ENCODE peak calls at places on chromosome 11, in four cellular contexts. E is brain microvascular endothelial cell, T is GM23338, S is hepatocyte. W is an unnamed sample. For H3K36me3, the result is how much of the 10 kb centered on the place peaks cover.

GRCh38 chr11:134739136-134739535 is 327.1 kb upstream of the B3GAT1 start:
- DNase-seq in E (no peak), T (no peak), S (no peak), W (no peak)

GRCh38 chr11:2574553-2575535 is 125.0 kb downstream of the KCNQ1OT1 start:
- DNase-seq in E (no peak), T (no peak), S (no peak), W (peak)

GRCh38 chr11:114180301-114181055 is 115.7 kb upstream of the NNMT start:
- DNase-seq in E (no peak), T (peak), S (peak), W (no peak)

GRCh38 chr11:86035164-86035563 is 33.7 kb downstream of the PICALM start:
- DNase-seq in E (no peak), T (peak), S (no peak), W (no peak)

GRCh38 chr11:81218440-81218839 is 1515.2 kb downstream of the FAM181B start:
- DNase-seq in E (no peak), T (no peak), S (no peak), W (no peak)

GRCh38 chr11:110762596-110762995 is 50.4 kb upstream of the ARHGAP20 start:
- DNase-seq in E (no peak), T (peak), S (no peak), W (no peak)

GRCh38 chr11:61639816-61640443 is 40.3 kb upstream of the DAGLA start:
- DNase-seq in E (no peak), T (peak), S (no peak), W (no peak)

GRCh38 chr11:105073486-105074200 is 28.5 kb upstream of the CARD16 start:
- DNase-seq in E (no peak), T (no peak), S (no peak), W (no peak)

GRCh38 chr11:639324-639977 is 2.4 kb downstream of the DRD4 start:
- DNase-seq in E (no peak), T (no peak), S (peak), W (no peak)

GRCh38 chr11:35082322-35083180 is 56.4 kb upstream of the CD44 start:
- DNase-seq in E (peak), T (peak), S (peak), W (peak)

GRCh38 chr11:289706-290620 is 1.0 kb downstream of the PGGHG start:
- DNase-seq in E (no peak), T (no peak), S (no peak), W (peak)

GRCh38 chr11:16359369-16359768 is 3.0 kb upstream of the SOX6 start:
- DNase-seq in E (no peak), T (no peak), S (no peak), W (no peak)

GRCh38 chr11:110866081-110866480 is 153.8 kb upstream of the ARHGAP20 start:
- DNase-seq in E (no peak), T (no peak), S (no peak), W (no peak)

GRCh38 chr11:1297576-1298473 is 11.6 kb downstream of the TOLLIP start:
- DNase-seq in E (no peak), T (no peak), S (no peak), W (peak)

GRCh38 chr11:69913591-69914285 is 94.5 kb upstream of the FGF3 start:
- DNase-seq in E (no peak), T (no peak), S (no peak), W (peak)

GRCh38 chr11:36774603-36775002 is 176.6 kb upstream of the RAG2 start:
- DNase-seq in E (no peak), T (no peak), S (no peak), W (no peak)

GRCh38 chr11:130452171-130452570 is 3.7 kb downstream of the ADAMTS15 start:
- DNase-seq in E (no peak), T (no peak), S (no peak), W (no peak)

GRCh38 chr11:107413352-107413751 is 44.3 kb downstream of the CWF19L2 start:
- DNase-seq in E (no peak), T (no peak), S (no peak), W (no peak)

GRCh38 chr11:27496461-27496860 is 10.1 kb downstream of the LIN7C start:
- DNase-seq in E (no peak), T (no peak), S (no peak), W (no peak)

GRCh38 chr11:119683783-119684182 is 45.2 kb downstream of the NECTIN1 start:
- DNase-seq in E (no peak), T (no peak), S (peak), W (no peak)

GRCh38 chr11:77198440-77198849 is 70.4 kb downstream of the MYO7A start:
- DNase-seq in E (no peak), T (peak), S (no peak), W (peak)

GRCh38 chr11:10044618-10045017 is 249.4 kb downstream of the SBF2 start:
- DNase-seq in E (no peak), T (peak), S (peak), W (no peak)

GRCh38 chr11:9231848-9232177 is 33.3 kb downstream of the DENND5A start:
- DNase-seq in E (peak), T (peak), S (no peak), W (no peak)

GRCh38 chr11:108496643-108497256 is 1.4 kb downstream of the POGLUT3 start:
- DNase-seq in E (no peak), T (no peak), S (peak), W (no peak)

GRCh38 chr11:12433571-12434061 is 56.2 kb downstream of the PARVA start:
- DNase-seq in E (peak), T (no peak), S (peak), W (no peak)

GRCh38 chr11:96001037-96001436 is 77.1 kb upstream of the MTMR2 start:
- DNase-seq in E (no peak), T (no peak), S (no peak), W (peak)

GRCh38 chr11:15097411-15097810 is 17.3 kb upstream of the INSC start:
- DNase-seq in E (no peak), T (no peak), S (no peak), W (no peak)

GRCh38 chr11:14642873-14643696 is 519 bp upstream of the PDE3B start:
- DNase-seq in E (no peak), T (peak), S (no peak), W (no peak)

GRCh38 chr11:62883677-62884076 is 3.0 kb downstream of the SLC3A2 start:
- DNase-seq in E (no peak), T (no peak), S (no peak), W (no peak)

GRCh38 chr11:130095326-130095725 is 25.6 kb downstream of the APLP2 start:
- DNase-seq in E (no peak), T (no peak), S (no peak), W (no peak)

GRCh38 chr11:106400949-106401545 is 323.6 kb downstream of the AASDHPPT start:
- DNase-seq in E (peak), T (no peak), S (no peak), W (no peak)

GRCh38 chr11:78868563-78868962 is 293.9 kb upstream of the NARS2 start:
- DNase-seq in E (no peak), T (no peak), S (no peak), W (no peak)

GRCh38 chr11:117546431-117547160 is 218.9 kb downstream of the CEP164 start:
- DNase-seq in E (no peak), T (no peak), S (no peak), W (no peak)

GRCh38 chr11:71433648-71434450 is 14.3 kb downstream of the DHCR7 start:
- DNase-seq in E (no peak), T (no peak), S (peak), W (no peak)

GRCh38 chr11:104051806-104052205 is 15.4 kb downstream of the DDI1 start:
- DNase-seq in E (no peak), T (no peak), S (no peak), W (no peak)

GRCh38 chr11:13120691-13121090 is 111.6 kb downstream of the RASSF10 start:
- DNase-seq in E (peak), T (no peak), S (no peak), W (no peak)

GRCh38 chr11:34647131-34647530 is 26.2 kb downstream of the EHF start:
- DNase-seq in E (no peak), T (no peak), S (no peak), W (no peak)

GRCh38 chr11:75189911-75190310 is 39.0 kb downstream of the SLCO2B1 start:
- DNase-seq in E (no peak), T (no peak), S (no peak), W (no peak)

DNA sequence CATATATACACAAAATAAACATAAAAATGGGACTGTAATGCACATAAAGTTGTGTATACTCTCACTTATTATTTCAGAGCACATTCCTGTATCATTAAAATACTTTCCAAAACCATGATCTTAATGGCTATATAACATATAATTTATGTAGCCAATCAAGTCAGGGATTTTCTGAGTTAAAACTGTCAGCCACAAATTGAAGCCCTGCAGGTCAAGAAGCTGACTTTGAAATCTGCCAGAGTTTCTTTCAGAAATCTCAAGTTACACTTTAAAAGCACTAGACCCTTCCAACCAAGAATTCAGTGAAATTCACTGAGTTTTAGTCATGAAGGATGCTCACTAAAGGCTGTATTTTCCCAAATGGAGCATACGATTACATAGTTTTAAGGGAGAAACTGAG is 47.6 kb downstream of the PHF21A start:
- DNase-seq in E (no peak), T (no peak), S (no peak), W (no peak)
- H3K36me3 ChIP-seq in E (under half), T (under half), S (under half), W (under half)

GRCh38 chr11:3669128-3669527 is 2.1 kb downstream of the CHRNA10 start:
- DNase-seq in E (no peak), T (no peak), S (no peak), W (no peak)

GRCh38 chr11:3674189-3674588 is 3.0 kb upstream of the CHRNA10 start:
- DNase-seq in E (peak), T (no peak), S (no peak), W (no peak)

GRCh38 chr11:3669742-3670183 is 1.4 kb downstream of the CHRNA10 start:
- DNase-seq in E (no peak), T (no peak), S (no peak), W (no peak)

GRCh38 chr11:3667149-3668035 is 3.8 kb downstream of the CHRNA10 start:
- DNase-seq in E (no peak), T (no peak), S (no peak), W (no peak)

GRCh38 chr11:3671334-3672254 is at the start of gene CHRNA10:
- DNase-seq in E (no peak), T (peak), S (no peak), W (no peak)
- H3K36me3 ChIP-seq in E (half or more), T (under half), S (under half), W (half or more)

DNA sequence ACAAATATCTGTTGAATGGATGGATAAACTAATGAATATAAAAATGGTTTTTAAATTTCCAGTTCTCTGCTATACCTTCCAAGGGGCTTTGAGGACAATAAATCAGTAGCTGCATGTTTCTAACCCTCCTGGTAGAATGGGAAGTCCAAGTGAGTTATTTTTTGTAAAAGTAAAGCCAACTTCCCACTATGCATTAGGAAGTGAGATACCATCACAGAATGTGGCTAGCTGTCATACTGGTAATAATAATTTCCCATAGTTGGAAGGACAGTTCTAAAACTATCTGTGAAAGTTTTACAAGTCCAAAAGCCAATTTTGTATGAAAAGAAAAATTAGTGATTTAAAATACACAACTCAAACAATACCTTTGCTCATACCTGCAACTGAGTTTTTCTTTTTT is 50.0 kb downstream of the TMEM123 start:
- DNase-seq in E (no peak), T (no peak), S (no peak), W (no peak)
- H3K36me3 ChIP-seq in E (under half), T (under half), S (under half), W (half or more)

GRCh38 chr11:83172551-83172950 is 15.6 kb downstream of the PCF11 start:
- DNase-seq in E (no peak), T (no peak), S (no peak), W (no peak)
- H3K36me3 ChIP-seq in E (half or more), T (half or more), S (under half), W (half or more)

DNA sequence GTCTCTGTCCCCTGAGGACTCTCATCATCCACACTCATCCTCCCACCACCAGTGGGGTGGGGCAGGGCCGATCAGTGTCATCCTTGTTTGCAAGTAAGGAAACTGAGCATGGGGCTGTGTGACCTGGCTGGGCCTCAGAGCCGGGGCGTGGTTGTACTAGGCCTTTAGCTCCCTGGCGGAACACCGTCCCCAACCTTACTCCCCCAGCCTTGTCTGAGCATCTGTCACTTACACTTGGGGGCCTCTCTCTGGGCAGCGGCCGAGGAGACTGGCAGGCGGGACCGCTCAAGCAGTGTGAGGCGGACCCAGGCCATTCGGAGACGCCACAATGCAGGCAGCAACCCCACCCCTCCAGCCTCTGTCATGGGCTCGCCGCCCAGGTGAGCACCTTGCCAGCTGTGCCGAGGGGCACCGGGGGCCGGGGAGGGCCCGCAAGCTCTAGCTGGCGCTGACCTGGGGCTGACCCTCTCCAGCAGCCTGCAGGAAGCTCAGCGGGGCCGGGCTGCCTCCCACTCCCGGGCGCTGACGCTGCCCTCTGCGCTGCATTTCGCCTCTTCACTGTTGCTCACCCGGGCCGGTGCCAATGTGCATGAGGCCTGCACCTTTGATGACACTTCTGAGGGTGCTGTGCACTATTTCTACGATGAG is 3.8 kb downstream of the PCNX3 start:
- DNase-seq in E (no peak), T (no peak), S (no peak), W (no peak)
- H3K36me3 ChIP-seq in E (half or more), T (under half), S (under half), W (half or more)

DNA sequence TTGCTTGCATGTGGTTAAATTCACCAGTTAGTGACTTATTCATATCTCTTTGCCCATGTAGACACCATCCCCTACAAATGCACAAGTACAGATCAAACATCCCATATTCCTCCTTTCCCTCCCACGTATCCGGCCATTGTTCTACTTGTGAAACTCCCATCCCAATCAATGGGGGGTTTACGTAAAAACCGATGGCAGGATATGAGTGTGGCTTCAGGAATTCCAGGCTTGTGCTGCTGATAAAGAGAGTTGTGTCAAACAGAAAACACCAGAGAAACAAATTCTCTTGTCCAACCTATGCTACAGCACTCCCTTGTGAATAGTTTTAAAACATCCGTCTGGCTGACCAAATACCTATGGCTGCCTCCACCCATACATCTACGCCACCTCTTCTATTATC is 15.5 kb downstream of the FLI1 start:
- DNase-seq in E (peak), T (no peak), S (no peak), W (no peak)
- H3K36me3 ChIP-seq in E (under half), T (under half), S (under half), W (under half)

DNA sequence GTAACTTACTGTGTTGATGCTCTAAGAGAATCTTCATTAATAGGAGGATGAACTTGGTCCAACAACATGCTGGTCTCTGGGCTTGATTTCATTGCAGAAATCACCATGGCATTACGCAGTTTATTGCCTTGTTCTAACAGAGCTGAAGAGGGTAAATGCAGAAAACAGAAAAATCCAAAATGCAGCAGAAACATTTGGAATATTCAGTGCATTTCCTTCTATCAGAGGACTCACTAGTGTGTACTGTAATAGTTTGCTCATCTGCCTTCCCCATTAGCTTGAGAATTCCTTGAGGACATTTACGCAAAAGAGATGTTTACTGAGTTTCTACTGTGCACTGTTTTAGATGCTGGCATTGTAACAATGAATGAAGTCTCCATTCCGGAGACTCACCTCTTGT is 37.4 kb downstream of the C2CD3 start:
- DNase-seq in E (no peak), T (no peak), S (no peak), W (no peak)
- H3K36me3 ChIP-seq in E (under half), T (under half), S (under half), W (under half)